ENCODE peak calls at places on chromosomes 16 and 17, in six cellular contexts. K is heart right ventricle, X is tibial artery, C is lower lobe of right lung, P is skeletal muscle cell, F is HFF-Myc. V is an unnamed sample.

GRCh38 chr16:64751906-64752305 is 370.0 kb downstream of the CDH11 start:
- DNase-seq in X (no peak), P (peak; percentile 68), C (no peak), K (no peak), F (no peak), V (peak; percentile 72)

GRCh38 chr16:4293181-4293716 is 20.4 kb upstream of the TFAP4 start:
- DNase-seq in C (no peak), X (no peak), F (no peak), K (no peak), P (no peak), V (no peak)

GRCh38 chr17:64063766-64064224 is 43.4 kb upstream of the ICAM2 start:
- DNase-seq in P (no peak), X (no peak), F (no peak), C (peak; percentile 90), K (peak; percentile 62), V (no peak)

GRCh38 chr16:65254144-65254543 is 132.3 kb upstream of the CDH11 start:
- DNase-seq in F (peak; percentile 37), P (no peak), K (no peak), X (no peak), C (no peak), V (no peak)

GRCh38 chr17:50954641-50955121 is 88.5 kb upstream of the TOB1 start:
- DNase-seq in F (no peak), K (no peak), X (no peak), C (no peak), P (no peak), V (no peak)

GRCh38 chr16:80066805-80067580 is 466.5 kb upstream of the MAF start:
- DNase-seq in F (no peak), K (no peak), P (no peak), X (no peak), C (no peak), V (no peak)

GRCh38 chr17:15023589-15023988 is 241.5 kb downstream of the PMP22 start:
- DNase-seq in P (no peak), F (no peak), K (no peak), X (no peak), C (no peak), V (no peak)

GRCh38 chr16:24771132-24771778 is 41.8 kb downstream of the TNRC6A start:
- DNase-seq in C (no peak), K (no peak), X (no peak), F (peak; percentile 14), P (peak; percentile 9), V (no peak)

GRCh38 chr17:73643012-73643845 is 1.0 kb downstream of the SDK2 start:
- DNase-seq in P (no peak), F (no peak), X (no peak), C (no peak), K (peak; percentile 34), V (no peak)

GRCh38 chr16:1288813-1289479 is 20.5 kb upstream of the UBE2I start:
- DNase-seq in C (no peak), P (no peak), K (no peak), F (no peak), X (no peak), V (no peak)

GRCh38 chr17:81885454-81885853 is 5.9 kb downstream of the ALYREF start:
- DNase-seq in P (no peak), X (no peak), F (no peak), K (no peak), C (no peak), V (no peak)

GRCh38 chr16:52851211-52851740 is 201.4 kb downstream of the CHD9NB start:
- DNase-seq in K (no peak), X (no peak), C (no peak), F (no peak), P (no peak), V (no peak)

GRCh38 chr16:66524601-66525164 is 25.2 kb downstream of the TK2 start:
- DNase-seq in P (no peak), C (peak; percentile 74), K (no peak), X (no peak), F (no peak), V (no peak)

GRCh38 chr17:75985986-75986385 is 6.9 kb downstream of the TEN1 start:
- DNase-seq in K (no peak), P (no peak), C (no peak), X (peak; percentile 1), F (no peak), V (no peak)

GRCh38 chr17:5373112-5373511 is 46.4 kb downstream of the NUP88 start:
- DNase-seq in F (no peak), C (no peak), K (no peak), X (no peak), P (no peak), V (no peak)

GRCh38 chr17:76276461-76277299 is 11.5 kb downstream of the UBALD2 start:
- DNase-seq in C (no peak), X (no peak), F (no peak), P (no peak), K (no peak), V (peak; percentile 34)

DNA sequence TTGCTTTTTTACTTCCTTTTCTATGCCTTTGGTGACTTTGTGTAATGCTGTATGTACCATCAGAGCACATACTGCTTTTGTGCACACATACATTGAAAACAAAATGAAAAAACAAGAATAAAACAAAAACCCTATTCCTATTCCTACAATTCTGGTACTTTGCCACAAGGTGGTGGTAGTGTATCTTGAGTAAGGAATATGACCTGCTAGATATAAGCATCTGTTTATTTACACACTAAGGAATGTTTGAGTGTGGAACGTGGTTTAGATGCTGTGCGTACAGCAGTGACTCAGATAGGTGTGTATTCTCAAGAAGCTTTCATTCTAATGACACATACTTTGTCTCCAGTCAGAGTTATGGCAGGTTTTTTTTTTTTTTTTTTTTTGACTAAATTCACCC is 606.2 kb downstream of the WWOX start:
- DNase-seq in X (no peak), K (no peak), P (no peak), F (peak; percentile 11), C (no peak), V (no peak)
- H3K4me3 ChIP-seq in X (no peak overlapping the region), K (no peak overlapping the region), P (no peak overlapping the region), F (no peak overlapping the region), C (no peak overlapping the region), V (no peak overlapping the region)

DNA sequence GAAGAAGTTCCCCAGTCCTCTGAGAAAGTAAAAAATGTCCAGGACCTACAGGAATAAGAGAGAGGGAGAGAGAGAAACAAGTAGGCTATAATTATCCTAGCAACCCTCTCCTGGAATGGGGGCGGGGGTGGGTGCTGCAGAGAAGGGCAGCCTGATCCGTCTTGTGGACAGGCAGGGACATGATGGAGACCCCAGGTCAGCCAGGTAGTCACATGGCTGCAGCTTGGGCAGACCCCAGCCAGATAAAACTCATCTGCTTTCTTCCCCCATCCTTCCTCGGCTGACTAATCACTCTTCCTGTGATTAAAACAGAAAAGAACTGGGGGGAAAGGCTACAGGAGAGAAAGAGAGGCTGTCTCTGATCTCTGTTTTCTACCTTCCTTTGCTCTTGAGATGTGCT is 32.6 kb downstream of the COPZ2 start:
- DNase-seq in C (no peak), X (no peak), F (no peak), K (no peak), P (no peak), V (no peak)
- H3K4me3 ChIP-seq in C (no peak overlapping the region), X (no peak overlapping the region), F (no peak overlapping the region), K (no peak overlapping the region), P (no peak overlapping the region), V (no peak overlapping the region)

DNA sequence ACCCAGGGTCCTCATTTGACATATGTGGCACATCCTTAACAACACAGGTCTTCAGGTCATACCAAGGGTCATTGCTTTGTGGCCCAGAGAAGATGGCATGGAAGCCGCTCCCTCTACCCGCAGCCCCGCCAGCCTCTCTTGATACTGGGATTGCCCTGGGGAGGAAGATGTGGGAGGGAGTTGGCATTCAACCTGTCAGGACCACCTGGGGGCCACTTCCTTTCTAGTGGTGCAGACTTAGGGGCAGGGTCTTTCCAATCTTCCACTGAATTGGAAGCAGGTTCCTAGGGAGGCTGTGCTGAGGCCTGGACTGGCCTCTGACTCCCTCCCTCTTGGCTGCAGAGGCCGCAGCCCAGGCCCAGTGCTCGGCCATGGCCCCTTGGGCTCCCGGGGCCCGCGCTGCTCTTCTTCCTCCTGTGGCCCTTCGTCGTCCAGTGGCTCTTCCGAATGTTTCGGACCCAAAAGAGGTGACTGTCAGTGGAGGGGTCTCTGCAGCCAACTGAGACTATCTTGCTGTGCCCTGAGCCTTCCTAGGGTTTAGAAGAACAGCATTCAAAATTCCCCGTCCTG is 5.1 kb upstream of the HEXIM1 start:
- DNase-seq in X (no peak), C (no peak), P (no peak), F (no peak), K (no peak), V (no peak)
- H3K4me3 ChIP-seq in X (peak overlapping the region; percentile 53), C (peak overlapping the region; percentile 58), P (no peak overlapping the region), F (no peak overlapping the region), K (peak overlapping the region; percentile 54), V (no peak overlapping the region)

DNA sequence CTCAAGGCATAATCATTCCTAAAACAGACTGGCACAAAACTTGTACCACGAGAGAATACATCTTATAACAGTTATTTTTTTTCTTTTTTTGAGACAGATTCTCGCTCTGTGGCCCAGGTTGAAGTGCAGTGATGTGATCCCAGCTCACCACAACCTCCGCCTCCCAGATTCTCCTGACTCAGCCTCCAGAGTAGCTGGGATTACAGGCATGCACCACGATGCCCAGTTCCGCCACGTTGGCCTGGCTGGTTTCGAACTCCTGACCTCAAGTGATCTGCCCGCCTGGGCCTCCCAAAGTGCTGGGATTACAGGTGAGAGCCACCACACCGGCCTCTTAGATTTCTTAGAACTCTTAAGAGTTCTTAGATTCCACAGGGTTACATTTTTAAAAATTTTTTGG is 4.1 kb downstream of the NUFIP2 start:
- DNase-seq in F (no peak), X (no peak), P (no peak), K (no peak), C (no peak), V (no peak)
- H3K4me3 ChIP-seq in F (peak overlapping the region; percentile 99), X (peak overlapping the region; percentile 4), P (no peak overlapping the region), K (no peak overlapping the region), C (no peak overlapping the region), V (no peak overlapping the region)

GRCh38 chr17:45783593-45784292 is 377 bp upstream of the CRHR1 start:
- DNase-seq in K (no peak), F (no peak), C (no peak), P (no peak), X (no peak), V (no peak)
- H3K4me3 ChIP-seq in K (peak overlapping the region; percentile 52), F (no peak overlapping the region), C (peak overlapping the region; percentile 54), P (peak overlapping the region; percentile 29), X (peak overlapping the region; percentile 52), V (no peak overlapping the region)

DNA sequence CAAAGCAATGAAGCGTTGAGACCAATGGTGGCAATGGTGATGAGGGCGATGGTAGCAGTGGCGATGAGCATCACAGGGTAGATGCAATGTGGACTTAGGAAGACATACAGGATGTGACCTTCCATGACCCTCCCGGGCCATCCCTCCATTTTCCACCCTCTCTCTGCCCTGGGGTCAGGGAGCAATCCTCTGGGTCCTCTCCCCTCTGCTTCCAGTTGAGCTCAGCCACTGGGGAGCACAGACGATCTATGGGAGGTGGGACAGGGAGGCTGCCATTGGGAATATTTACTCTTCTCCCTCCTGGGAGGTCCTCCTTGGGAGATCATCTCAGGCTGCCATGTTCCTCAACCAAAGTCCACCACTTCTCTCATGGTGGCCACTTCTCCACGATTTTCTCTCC is 260.7 kb upstream of the FOXF1 start:
- DNase-seq in X (no peak), C (no peak), F (no peak), P (no peak), K (no peak), V (no peak)
- H3K4me3 ChIP-seq in X (no peak overlapping the region), C (no peak overlapping the region), F (no peak overlapping the region), P (no peak overlapping the region), K (no peak overlapping the region), V (no peak overlapping the region)

GRCh38 chr16:11309895-11310633 is 28.9 kb upstream of the PRM1 start:
- DNase-seq in F (no peak), C (no peak), X (no peak), K (no peak), P (no peak), V (no peak)
- H3K4me3 ChIP-seq in F (no peak overlapping the region), C (no peak overlapping the region), X (no peak overlapping the region), K (no peak overlapping the region), P (no peak overlapping the region), V (no peak overlapping the region)

GRCh38 chr16:84700518-84701277 is 898 bp downstream of the USP10 start:
- DNase-seq in F (no peak), C (no peak), X (no peak), K (no peak), P (no peak), V (no peak)
- H3K4me3 ChIP-seq in F (peak overlapping the region; percentile 83), C (peak overlapping the region; percentile 98), X (peak overlapping the region; percentile 99), K (peak overlapping the region; percentile 97), P (peak overlapping the region; percentile 75), V (peak overlapping the region; percentile 83)